ENCODE peak calls at places on chromosome 11, in five cellular contexts. R is kidney epithelial cell, C is Caco-2, J is cardiac fibroblast, P is stomach. X is an unnamed sample.
A peak's percentile ranks its signal among the peaks of the same experiment; 100 is the strongest.

GRCh38 chr11:92224394-92225205 is at the start of gene FAT3:
- DNase-seq in R (no peak), C (no peak), J (peak; percentile 44), P (no peak), X (no peak)

GRCh38 chr11:133228406-133229330 is 303.6 kb downstream of the OPCML start:
- DNase-seq in R (no peak), C (no peak), J (no peak), P (peak; percentile 29), X (no peak)

GRCh38 chr11:22234743-22235142 is 41.9 kb downstream of the ANO5 start:
- DNase-seq in R (no peak), C (no peak), J (no peak), P (no peak), X (no peak)

GRCh38 chr11:73510877-73511276 is 87.0 kb downstream of the FAM168A start:
- DNase-seq in R (no peak), C (no peak), J (no peak), P (no peak), X (no peak)

GRCh38 chr11:70556884-70557741 is 158.8 kb downstream of the CTTN start:
- DNase-seq in R (peak; percentile 65), C (no peak), J (no peak), P (no peak), X (no peak)

GRCh38 chr11:32231909-32232493 is 141.1 kb downstream of the RCN1 start:
- DNase-seq in R (no peak), C (peak; percentile 52), J (peak; percentile 46), P (no peak), X (peak; percentile 7)

GRCh38 chr11:112227002-112227401 is 774 bp downstream of the PTS start:
- DNase-seq in R (no peak), C (no peak), J (peak; percentile 53), P (no peak), X (no peak)

GRCh38 chr11:80955588-80955987 is 1514.8 kb upstream of the TENM4 start:
- DNase-seq in R (no peak), C (no peak), J (no peak), P (no peak), X (no peak)

GRCh38 chr11:124759268-124760204 is 2.6 kb downstream of the ESAM start:
- DNase-seq in R (no peak), C (no peak), J (peak; percentile 63), P (no peak), X (no peak)

GRCh38 chr11:58900479-58901420 is 38.5 kb upstream of the GLYATL1 start:
- DNase-seq in R (no peak), C (peak; percentile 90), J (peak; percentile 76), P (peak; percentile 83), X (peak; percentile 87)

GRCh38 chr11:68998390-68998911 is 14.6 kb downstream of the MRGPRF start:
- DNase-seq in R (no peak), C (peak; percentile 35), J (peak; percentile 56), P (no peak), X (no peak)

GRCh38 chr11:5196731-5197130 is 3.8 kb downstream of the OR51V1 start:
- DNase-seq in R (no peak), C (no peak), J (no peak), P (no peak), X (no peak)

GRCh38 chr11:64230985-64231365 is 627 bp downstream of the DNAJC4 start:
- DNase-seq in R (no peak), C (no peak), J (no peak), P (no peak), X (no peak)

GRCh38 chr11:58938398-58938797 is 890 bp upstream of the GLYATL1 start:
- DNase-seq in R (no peak), C (no peak), J (no peak), P (no peak), X (no peak)

GRCh38 chr11:117468888-117469287 is 141.2 kb downstream of the CEP164 start:
- DNase-seq in R (no peak), C (no peak), J (no peak), P (no peak), X (no peak)

GRCh38 chr11:65646288-65646734 is 8.4 kb downstream of the SIPA1 start:
- DNase-seq in R (no peak), C (no peak), J (no peak), P (no peak), X (no peak)

GRCh38 chr11:59401262-59401552 is 25.0 kb downstream of the OR5A2 start:
- DNase-seq in R (no peak), C (no peak), J (no peak), P (no peak), X (no peak)

GRCh38 chr11:112834277-112834755 is 126.9 kb upstream of the NCAM1 start:
- DNase-seq in R (no peak), C (no peak), J (no peak), P (peak; percentile 89), X (peak; percentile 41)

GRCh38 chr11:13984616-13985474 is 22.3 kb downstream of the SPON1 start:
- DNase-seq in R (no peak), C (no peak), J (peak; percentile 69), P (no peak), X (no peak)

GRCh38 chr11:102007567-102008437 is 39.4 kb upstream of the CFAP300 start:
- DNase-seq in R (peak; percentile 18), C (peak; percentile 85), J (peak; percentile 68), P (peak; percentile 50), X (peak; percentile 37)

GRCh38 chr11:101323997-101324396 is 194.4 kb upstream of the PGR start:
- DNase-seq in R (no peak), C (no peak), J (peak; percentile 3), P (no peak), X (no peak)

GRCh38 chr11:94511932-94512781 is at the start of gene C11orf97:
- DNase-seq in R (no peak), C (peak; percentile 83), J (peak; percentile 41), P (peak; percentile 59), X (no peak)

GRCh38 chr11:133977067-133977681 is 20.4 kb upstream of the IGSF9B start:
- DNase-seq in R (no peak), C (no peak), J (no peak), P (no peak), X (no peak)

GRCh38 chr11:67289651-67290479 is 762 bp downstream of the ANKRD13D start:
- DNase-seq in R (no peak), C (no peak), J (no peak), P (no peak), X (no peak)

DNA sequence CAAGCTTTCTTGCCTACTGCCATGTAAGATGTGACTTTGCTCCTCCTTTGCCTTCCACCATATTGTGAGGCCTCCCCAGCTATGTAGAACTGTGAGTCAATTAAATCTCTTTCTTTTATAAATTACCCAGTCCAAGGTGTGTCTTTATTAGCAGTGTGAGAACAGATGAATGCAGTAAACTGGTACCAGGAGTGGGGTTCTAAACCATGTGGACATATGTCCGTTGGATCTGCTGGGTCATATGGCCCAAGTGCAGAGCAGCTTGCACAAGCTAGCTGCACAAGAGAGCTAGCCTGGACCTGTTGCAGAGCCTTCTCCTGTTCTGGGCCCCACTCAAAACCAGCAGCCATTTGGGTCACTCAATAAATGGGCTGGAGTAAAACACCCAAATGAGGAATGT is 177.1 kb downstream of the HIPK3 start:
- DNase-seq in R (no peak), C (no peak), J (no peak), P (no peak), X (no peak)
- TF ChIP-seq CTCF in R (no peak), C (no peak), J (no peak), P (no peak), X (no peak)

GRCh38 chr11:114606003-114606801 is 10.6 kb upstream of the NXPE4 start:
- DNase-seq in R (no peak), C (no peak), J (peak; percentile 40), P (no peak), X (peak; percentile 11)
- TF ChIP-seq CTCF in R (no peak), C (no peak), J (no peak), P (no peak), X (peak; percentile 66)

GRCh38 chr11:44324222-44324621 is 14.3 kb upstream of the ALX4 start:
- DNase-seq in R (no peak), C (no peak), J (no peak), P (no peak), X (no peak)

GRCh38 chr11:44327730-44328691 is 18.1 kb upstream of the ALX4 start:
- DNase-seq in R (no peak), C (peak; percentile 28), J (no peak), P (no peak), X (no peak)

GRCh38 chr11:44325698-44326097 is 15.8 kb upstream of the ALX4 start:
- DNase-seq in R (no peak), C (no peak), J (no peak), P (no peak), X (no peak)

GRCh38 chr11:44324787-44325525 is 15.0 kb upstream of the ALX4 start:
- DNase-seq in R (no peak), C (peak; percentile 23), J (no peak), P (no peak), X (peak; percentile 17)

DNA sequence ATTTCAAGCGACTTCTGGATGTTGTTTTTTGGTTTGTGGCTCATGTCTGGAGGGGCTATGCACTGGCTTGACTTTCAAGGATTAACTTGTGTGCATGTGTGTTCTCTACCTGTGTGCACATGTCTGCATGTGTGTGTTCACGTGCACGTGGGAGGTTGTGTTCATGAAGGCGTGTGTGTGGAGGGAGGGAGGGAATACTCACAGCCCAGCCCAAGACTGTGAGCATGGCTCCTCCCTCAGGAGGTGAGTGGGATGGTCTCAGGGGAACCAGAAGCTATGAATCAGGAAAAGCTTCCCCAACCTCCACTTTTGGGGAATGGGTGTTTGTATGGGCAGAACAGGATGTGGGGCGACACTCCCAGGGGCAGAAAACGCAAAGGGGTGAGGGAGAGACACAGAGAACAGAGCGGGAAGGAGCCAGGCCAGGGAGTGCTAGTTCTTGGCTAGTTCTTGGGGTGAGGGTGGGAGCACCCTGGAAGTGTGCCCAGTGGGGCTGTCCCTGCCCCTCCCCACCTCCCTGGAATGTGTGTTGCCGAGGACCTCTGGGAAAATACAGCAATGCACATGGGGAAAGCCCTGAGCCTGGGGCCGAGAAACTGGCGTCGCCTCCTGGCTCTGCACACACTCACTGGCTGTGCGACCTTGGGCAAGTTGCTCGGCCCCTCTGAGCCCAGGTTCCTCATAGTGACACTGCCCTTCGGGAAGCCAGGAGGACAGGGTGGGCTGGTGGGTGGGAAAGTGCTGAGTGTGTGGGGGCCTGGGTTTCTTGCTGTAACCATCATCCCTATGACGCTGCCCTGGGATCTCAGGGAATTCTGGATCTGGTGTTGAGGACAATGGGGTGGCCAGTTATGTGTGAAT is 16.9 kb upstream of the ALX4 start:
- DNase-seq in R (no peak), C (peak; percentile 47), J (no peak), P (no peak), X (no peak)
- TF ChIP-seq CTCF in R (no peak), C (no peak), J (no peak), P (no peak), X (no peak)

DNA sequence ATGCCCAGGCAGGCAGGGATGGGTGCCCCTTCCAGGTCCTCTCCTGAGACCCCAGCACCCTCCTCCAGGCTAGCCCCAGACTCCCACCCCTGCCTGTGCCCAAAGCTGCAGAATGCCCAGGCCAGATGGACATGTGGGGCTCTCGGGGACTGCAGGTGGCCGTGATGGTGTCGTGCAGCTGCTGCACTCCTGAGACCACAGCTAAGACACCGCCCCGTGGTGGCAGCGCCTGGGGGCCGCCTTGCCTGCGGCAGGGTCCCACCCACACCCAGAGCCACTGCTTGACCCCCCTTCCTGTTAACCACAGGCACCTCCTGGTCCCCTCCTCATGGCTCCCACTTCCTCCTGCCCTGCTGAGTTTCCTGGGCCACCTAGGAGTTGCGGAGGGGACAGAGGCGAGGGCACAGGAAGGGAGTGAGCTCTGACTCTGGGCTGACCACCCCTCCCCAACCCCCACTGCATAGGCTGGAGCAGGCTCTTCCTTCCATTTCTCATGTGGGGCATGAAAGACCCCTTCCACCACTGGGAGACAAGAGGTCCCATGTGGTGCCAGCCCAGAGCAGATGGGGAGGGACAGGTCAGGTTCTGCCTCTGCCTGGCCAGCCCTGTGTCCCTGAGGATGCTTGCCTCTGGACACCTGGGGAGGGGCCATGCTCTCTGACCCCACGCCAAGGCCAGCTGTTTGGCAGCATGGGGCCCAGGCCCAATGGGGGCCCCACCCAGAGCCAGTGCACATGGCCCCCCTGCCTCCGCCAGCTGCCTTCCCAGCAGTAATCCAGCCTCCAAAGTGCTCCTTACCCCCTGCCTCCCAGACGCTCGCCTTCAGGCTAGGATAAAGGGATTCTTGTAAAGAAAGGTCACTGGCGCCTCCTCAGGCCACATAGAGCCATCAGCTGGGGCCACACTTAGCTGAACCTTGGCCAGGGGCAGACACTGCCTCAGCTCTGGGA is 29.3 kb downstream of the OSBPL5 start:
- DNase-seq in R (no peak), C (no peak), J (no peak), P (no peak), X (no peak)
- TF ChIP-seq CTCF in R (no peak), C (no peak), J (no peak), P (no peak), X (no peak)